ENCODE peak calls at places on chromosomes 3 and 15, in eight cellular contexts. U is omental fat pad, L is tibial artery, J is heart left ventricle, S is brain microvascular endothelial cell, E is RWPE1, W is GM20000, Y is fibroblast of pulmonary artery. B is an unnamed sample.

GRCh38 chr3:108006901-108007331 is 83.9 kb downstream of the CD47 start:
- DNase-seq in U (no peak), E (no peak), W (no peak), L (no peak), J (no peak), S (no peak), Y (peak; percentile 50), B (peak; percentile 37)

GRCh38 chr3:13655074-13655913 is 106.4 kb downstream of the FBLN2 start:
- DNase-seq in Y (peak; percentile 38), W (peak; percentile 72), L (no peak), J (peak; percentile 44), E (peak; percentile 52), U (no peak), S (no peak), B (peak; percentile 32)

GRCh38 chr15:65201918-65202317 is 9.4 kb downstream of the CILP start:
- DNase-seq in U (no peak), Y (no peak), E (no peak), L (no peak), W (no peak), S (no peak), J (no peak), B (no peak)

GRCh38 chr3:184748219-184749135 is 36.6 kb upstream of the MAGEF1 start:
- DNase-seq in E (peak; percentile 66), J (no peak), L (peak; percentile 30), S (no peak), Y (peak; percentile 23), U (no peak), W (peak; percentile 49), B (peak; percentile 72)

GRCh38 chr15:35885870-35886269 is 339.9 kb upstream of the DPH6 start:
- DNase-seq in Y (no peak), E (peak; percentile 32), J (no peak), S (no peak), U (no peak), L (no peak), W (no peak), B (no peak)

GRCh38 chr3:96931491-96931890 is 117.1 kb downstream of the EPHA6 start:
- DNase-seq in J (no peak), L (no peak), U (no peak), S (no peak), E (no peak), Y (no peak), W (no peak), B (no peak)

GRCh38 chr3:158659454-158660237 is 12.8 kb downstream of the LXN start:
- DNase-seq in S (peak; percentile 84), Y (peak; percentile 87), L (peak; percentile 67), W (peak; percentile 56), E (peak; percentile 30), J (peak; percentile 39), U (no peak), B (peak; percentile 86)

GRCh38 chr15:66221126-66221525 is 32.4 kb downstream of the MEGF11 start:
- DNase-seq in J (no peak), U (no peak), L (no peak), Y (peak; percentile 41), S (no peak), E (no peak), W (no peak), B (peak; percentile 3)

GRCh38 chr3:128803307-128803706 is 76.1 kb upstream of the ACAD9 start:
- DNase-seq in Y (no peak), L (no peak), J (no peak), S (no peak), W (no peak), U (no peak), E (no peak), B (no peak)

GRCh38 chr3:179615458-179616173 is 11.0 kb downstream of the NDUFB5 start:
- DNase-seq in S (no peak), Y (peak; percentile 68), J (no peak), U (no peak), E (no peak), L (no peak), W (no peak), B (no peak)

GRCh38 chr15:28986108-28986507 is 100.3 kb downstream of the APBA2 start:
- DNase-seq in J (no peak), E (no peak), U (no peak), S (no peak), L (no peak), W (no peak), Y (no peak), B (no peak)

GRCh38 chr3:114660124-114660523 is 366.3 kb downstream of the TIGIT start:
- DNase-seq in L (peak; percentile 24), J (peak; percentile 49), S (peak; percentile 65), Y (peak; percentile 71), U (no peak), E (no peak), W (no peak), B (peak; percentile 83)

GRCh38 chr15:43776718-43777292 is at the start of gene ELL3:
- DNase-seq in U (no peak), S (peak; percentile 47), E (peak; percentile 83), W (peak; percentile 64), L (peak; percentile 78), Y (peak; percentile 61), J (peak; percentile 78), B (peak; percentile 68)

GRCh38 chr3:33419948-33420347 is 20.3 kb downstream of the UBP1 start:
- DNase-seq in E (no peak), J (no peak), U (no peak), S (no peak), L (no peak), W (peak; percentile 8), Y (no peak), B (no peak)

DNA sequence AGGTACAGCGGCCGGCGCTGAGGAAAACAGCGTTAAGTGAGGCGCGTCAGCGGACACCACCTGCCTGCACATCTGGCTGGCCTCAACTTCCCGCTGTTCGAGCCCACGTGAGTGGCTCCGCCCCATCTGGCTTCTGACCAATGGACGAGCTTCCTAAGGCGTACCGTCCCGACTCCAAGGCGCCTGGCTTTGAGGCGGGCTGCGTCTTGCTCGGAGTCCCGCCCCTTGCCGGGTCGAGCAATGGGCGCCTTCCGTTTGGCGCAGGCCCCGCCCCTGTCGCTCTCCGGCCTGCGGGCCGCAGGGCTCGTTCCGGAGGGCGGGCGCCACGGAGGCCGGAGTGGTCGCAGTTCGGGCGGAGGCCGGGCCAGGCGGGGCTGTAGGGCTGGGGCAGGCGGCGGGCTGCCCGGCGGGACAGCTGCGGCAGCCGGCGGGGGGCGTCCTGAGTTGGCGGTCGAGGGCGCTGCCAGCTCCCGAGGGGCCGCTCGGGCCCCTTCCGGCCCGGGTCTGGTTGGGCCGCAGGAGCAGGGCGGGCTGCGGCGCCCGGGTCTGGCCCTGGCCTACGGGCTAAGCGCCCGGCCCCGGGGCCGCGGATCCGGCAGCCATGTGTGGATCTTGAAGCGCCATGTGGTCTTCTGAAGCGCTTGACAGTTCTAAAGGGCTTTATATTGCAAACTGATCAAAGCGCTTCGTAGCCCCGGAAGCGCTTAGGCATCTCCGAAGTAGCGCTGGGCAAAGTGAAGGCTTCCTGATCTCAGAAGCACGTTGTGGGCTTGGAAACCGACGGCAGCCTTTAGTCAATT is at the start of gene TATDN2:
- DNase-seq in S (peak; percentile 91), L (peak; percentile 96), E (peak; percentile 94), U (peak; percentile 77), Y (peak; percentile 97), J (peak; percentile 98), W (peak; percentile 100), B (peak; percentile 96)
- TF ChIP-seq CTCF in S (no peak), L (no peak), E (no peak), U (no peak), Y (no peak), J (no peak), W (no peak), B (no peak)

GRCh38 chr3:29644956-29645661 is 364.2 kb downstream of the RBMS3 start:
- DNase-seq in J (no peak), E (no peak), L (no peak), S (no peak), Y (peak; percentile 30), W (no peak), U (no peak), B (peak; percentile 6)

GRCh38 chr3:29643034-29643425 is 362.2 kb downstream of the RBMS3 start:
- DNase-seq in E (no peak), J (no peak), S (no peak), L (no peak), Y (no peak), W (no peak), U (no peak), B (no peak)

GRCh38 chr3:29642393-29643033 is 361.6 kb downstream of the RBMS3 start:
- DNase-seq in W (no peak), E (no peak), Y (peak; percentile 62), J (peak; percentile 25), U (no peak), S (peak; percentile 77), L (no peak), B (peak; percentile 86)

GRCh38 chr3:29646042-29646441 is 365.2 kb downstream of the RBMS3 start:
- DNase-seq in S (no peak), Y (no peak), W (no peak), U (no peak), E (no peak), L (no peak), J (no peak), B (no peak)

DNA sequence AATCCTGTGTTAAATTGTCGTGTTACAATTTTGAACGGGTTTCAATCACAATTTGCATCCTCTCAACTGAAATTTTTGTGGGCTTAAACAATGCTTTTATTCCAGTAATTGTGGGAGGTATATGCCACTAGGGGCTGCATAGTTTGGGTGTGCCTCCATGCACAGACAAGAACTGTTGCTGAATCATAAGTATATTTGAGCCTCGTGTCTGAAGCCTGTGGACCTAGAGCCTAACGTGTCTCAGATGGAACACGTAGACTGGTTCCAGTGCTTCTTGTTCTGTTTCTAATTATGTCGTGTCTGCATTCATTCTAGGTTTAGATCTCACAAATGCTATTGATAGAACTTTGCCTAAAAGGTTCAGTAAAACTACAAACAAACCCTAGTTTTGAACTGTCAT is 363.4 kb downstream of the RBMS3 start:
- DNase-seq in U (no peak), W (no peak), S (no peak), Y (no peak), E (no peak), L (no peak), J (no peak), B (peak; percentile 19)
- TF ChIP-seq CTCF in U (no peak), W (no peak), S (peak; percentile 22), Y (no peak), E (no peak), L (no peak), J (no peak), B (no peak)

DNA sequence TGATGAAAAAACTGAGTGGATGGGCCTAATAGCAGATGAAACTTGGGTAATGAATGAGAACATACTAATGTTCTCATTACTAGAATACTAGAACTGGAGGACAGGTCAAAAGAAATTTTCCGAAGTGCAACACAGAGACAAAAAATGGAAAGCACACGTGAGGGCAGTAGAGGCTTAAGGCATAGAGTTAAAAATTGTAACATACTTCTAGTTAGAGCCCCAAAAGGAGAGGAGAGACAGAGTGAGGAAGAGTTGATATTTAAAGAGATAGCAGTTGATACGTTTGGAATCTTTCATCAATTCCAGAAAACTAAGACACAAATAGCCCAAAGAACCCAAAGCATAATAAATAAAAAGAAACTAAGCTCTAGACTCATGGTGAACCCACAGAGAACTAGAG is 327.9 kb downstream of the SQOR start:
- DNase-seq in W (no peak), U (no peak), L (no peak), S (no peak), Y (no peak), E (no peak), J (no peak), B (no peak)
- TF ChIP-seq CTCF in W (no peak), U (no peak), L (no peak), S (no peak), Y (no peak), E (no peak), J (no peak), B (no peak)

DNA sequence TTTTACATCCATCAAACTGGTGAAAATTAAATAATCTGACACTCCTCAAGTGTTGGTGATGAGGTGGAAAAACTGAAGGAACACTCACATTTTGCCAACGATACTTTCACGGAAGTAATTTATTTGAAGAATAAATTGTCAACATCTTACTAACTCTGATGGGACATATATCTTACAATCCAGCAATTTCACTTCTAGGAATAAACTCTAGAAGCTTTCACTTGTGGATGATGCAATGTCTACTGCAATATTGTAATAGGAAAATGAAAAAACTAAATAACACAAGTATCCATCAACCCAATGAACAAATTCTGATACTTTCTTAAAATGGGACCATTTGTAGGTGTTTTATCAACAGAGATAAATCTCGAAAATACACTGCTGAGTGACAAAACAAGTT is 16.2 kb upstream of the LIPC start:
- DNase-seq in Y (peak; percentile 12), L (no peak), U (no peak), E (no peak), W (no peak), S (no peak), J (no peak), B (no peak)
- TF ChIP-seq CTCF in Y (no peak), L (no peak), U (no peak), E (no peak), W (no peak), S (no peak), J (no peak), B (no peak)